ENCODE peak calls at places on chromosomes 7 and 10, in eight cellular contexts. H, B, Q, O, S, M, K and C are unnamed samples.

GRCh38 chr10:127296696-127297095 is 100.3 kb upstream of the INSYN2A start:
- DNase-seq in O (no peak), K (no peak), Q (no peak), B (no peak), S (no peak), H (no peak), M (no peak), C (no peak)

GRCh38 chr10:20372748-20373147 is 524.4 kb downstream of the NEBL start:
- DNase-seq in H (no peak), O (no peak), M (no peak), K (no peak), S (no peak), Q (no peak), B (no peak), C (no peak)

GRCh38 chr10:80471715-80472233 is 17.7 kb downstream of the TSPAN14 start:
- DNase-seq in Q (no peak), S (no peak), O (no peak), K (no peak), M (no peak), B (no peak), H (no peak), C (no peak)

GRCh38 chr10:74150151-74151056 is at the start of gene AP3M1:
- DNase-seq in B (no peak), K (peak), S (peak), M (peak), O (peak), H (peak), Q (peak), C (peak)

GRCh38 chr7:144050093-144050492 is 1.3 kb downstream of the OR2A5 start:
- DNase-seq in K (no peak), H (no peak), B (no peak), O (no peak), Q (no peak), S (no peak), M (no peak), C (peak)

GRCh38 chr7:67105382-67105781 is 108.7 kb downstream of the TYW1 start:
- DNase-seq in M (no peak), S (no peak), H (no peak), Q (no peak), K (no peak), O (no peak), B (no peak), C (no peak)

GRCh38 chr7:90999989-91000979 is 263.9 kb upstream of the FZD1 start:
- DNase-seq in B (peak), O (no peak), H (no peak), K (no peak), M (no peak), Q (no peak), S (no peak), C (no peak)

GRCh38 chr7:106285801-106286492 is 1.2 kb upstream of the NAMPT start:
- DNase-seq in B (no peak), H (no peak), M (no peak), Q (no peak), S (no peak), O (peak), K (no peak), C (no peak)

GRCh38 chr7:100159099-100159623 is 638 bp upstream of the TRAPPC14 start:
- DNase-seq in S (no peak), B (no peak), K (no peak), Q (no peak), H (no peak), M (no peak), O (no peak), C (no peak)

GRCh38 chr10:100327007-100327700 is 2.9 kb downstream of the PKD2L1 start:
- DNase-seq in M (no peak), O (no peak), S (no peak), B (no peak), Q (no peak), H (no peak), K (no peak), C (no peak)

GRCh38 chr7:44194069-44194468 is 4.8 kb upstream of the GCK start:
- DNase-seq in S (no peak), B (no peak), M (no peak), O (no peak), H (no peak), K (no peak), Q (no peak), C (no peak)

GRCh38 chr10:100806356-100806645 is 60.9 kb downstream of the PAX2 start:
- DNase-seq in M (no peak), S (no peak), K (no peak), Q (no peak), B (peak), O (no peak), H (no peak), C (no peak)

GRCh38 chr7:45979275-45980180 is 58.5 kb upstream of the IGFBP3 start:
- DNase-seq in Q (no peak), S (no peak), K (no peak), H (no peak), O (no peak), B (no peak), M (no peak), C (no peak)

GRCh38 chr7:104299323-104299722 is 29.1 kb upstream of the LHFPL3 start:
- DNase-seq in Q (no peak), K (no peak), H (no peak), B (no peak), M (no peak), O (peak), S (no peak), C (peak)

GRCh38 chr10:95397747-95398146 is 106.9 kb upstream of the PDLIM1 start:
- DNase-seq in H (no peak), S (no peak), K (no peak), O (no peak), B (no peak), Q (no peak), M (no peak), C (no peak)

GRCh38 chr10:110149259-110149658 is 58.1 kb upstream of the MXI1 start:
- DNase-seq in K (no peak), S (no peak), B (no peak), H (no peak), Q (no peak), O (no peak), M (no peak), C (no peak)

GRCh38 chr10:1398626-1399410 is 338.5 kb downstream of the ADARB2 start:
- DNase-seq in O (no peak), H (no peak), Q (no peak), B (no peak), M (no peak), S (peak), K (no peak), C (no peak)

GRCh38 chr10:83922246-83922860 is 217.0 kb upstream of the GHITM start:
- DNase-seq in B (no peak), Q (no peak), H (no peak), M (no peak), O (no peak), S (no peak), K (no peak), C (no peak)

GRCh38 chr10:43949351-43949750 is 300.7 kb upstream of the ZNF32 start:
- DNase-seq in K (no peak), H (no peak), O (no peak), S (no peak), B (no peak), M (no peak), Q (no peak), C (no peak)

GRCh38 chr10:28256776-28257175 is 46.1 kb downstream of the MPP7 start:
- DNase-seq in M (no peak), B (no peak), H (no peak), O (no peak), K (no peak), S (no peak), Q (no peak), C (no peak)

GRCh38 chr7:26153823-26154783 is 2.1 kb downstream of the NFE2L3 start:
- DNase-seq in K (no peak), H (no peak), M (no peak), B (peak), O (peak), S (no peak), Q (peak), C (no peak)

GRCh38 chr10:89389254-89389653 is 3.2 kb upstream of the IFIT1 start:
- DNase-seq in H (no peak), O (no peak), K (no peak), S (no peak), M (no peak), Q (no peak), B (no peak), C (no peak)

GRCh38 chr7:117809958-117810357 is 63.3 kb downstream of the CTTNBP2 start:
- DNase-seq in M (no peak), B (no peak), S (no peak), H (no peak), Q (peak), K (no peak), O (no peak), C (no peak)

GRCh38 chr7:80481196-80481884 is 30.5 kb downstream of the GNAT3 start:
- DNase-seq in S (no peak), Q (no peak), M (no peak), K (no peak), B (no peak), O (no peak), H (no peak), C (peak)

GRCh38 chr10:24889636-24890035 is 62.8 kb downstream of the PRTFDC1 start:
- DNase-seq in O (no peak), K (no peak), Q (no peak), H (no peak), S (no peak), M (no peak), B (no peak), C (no peak)

GRCh38 chr7:148665211-148665610 is 33.5 kb upstream of the CUL1 start:
- DNase-seq in M (no peak), H (no peak), Q (no peak), B (no peak), O (no peak), S (no peak), K (no peak), C (no peak)

GRCh38 chr10:68812420-68812819 is 14.9 kb upstream of the STOX1 start:
- DNase-seq in O (no peak), B (no peak), K (no peak), H (no peak), M (no peak), S (no peak), Q (no peak), C (no peak)

GRCh38 chr7:106480161-106480579 is 180.8 kb downstream of the CCDC71L start:
- DNase-seq in Q (no peak), B (no peak), H (no peak), S (no peak), O (no peak), K (no peak), M (no peak), C (no peak)

DNA sequence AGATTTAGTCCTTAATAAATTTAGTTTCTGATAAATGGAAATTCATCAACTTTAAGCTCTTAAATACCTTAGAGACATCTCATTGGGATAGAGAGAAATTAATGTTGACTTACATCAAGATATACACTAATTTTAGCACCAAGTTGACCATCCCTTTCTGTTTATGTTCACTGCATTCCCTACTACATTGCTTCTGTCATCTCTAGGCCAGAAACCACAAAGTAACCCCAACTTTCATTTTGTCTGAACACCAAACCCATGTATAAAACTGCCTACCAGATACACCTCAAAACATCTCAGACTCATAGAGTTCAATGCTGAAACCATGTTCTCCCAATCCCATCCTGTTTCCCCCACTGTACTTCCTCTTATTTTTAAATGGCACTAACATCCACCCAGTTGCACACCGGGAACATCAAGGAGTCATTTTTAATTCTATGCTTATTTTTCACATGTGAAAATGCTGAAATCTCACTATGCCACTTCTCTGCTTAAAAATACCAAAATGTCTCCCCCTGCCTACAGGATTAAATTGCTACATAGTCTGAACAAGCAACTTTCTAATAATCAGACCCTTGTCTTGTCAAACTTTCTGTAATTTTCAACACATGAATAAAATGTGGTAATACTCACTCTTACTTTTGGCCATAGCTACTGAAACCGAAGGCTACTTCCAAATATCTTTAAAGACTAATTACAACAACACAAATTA is 201.6 kb downstream of the SEMA3D start:
- DNase-seq in M (no peak), O (no peak), Q (no peak), K (no peak), B (no peak), H (no peak), S (no peak), C (no peak)
- TF ChIP-seq CTCF in M (peak), O (no peak), Q (no peak), K (no peak), B (no peak), H (no peak), S (no peak), C (peak)

DNA sequence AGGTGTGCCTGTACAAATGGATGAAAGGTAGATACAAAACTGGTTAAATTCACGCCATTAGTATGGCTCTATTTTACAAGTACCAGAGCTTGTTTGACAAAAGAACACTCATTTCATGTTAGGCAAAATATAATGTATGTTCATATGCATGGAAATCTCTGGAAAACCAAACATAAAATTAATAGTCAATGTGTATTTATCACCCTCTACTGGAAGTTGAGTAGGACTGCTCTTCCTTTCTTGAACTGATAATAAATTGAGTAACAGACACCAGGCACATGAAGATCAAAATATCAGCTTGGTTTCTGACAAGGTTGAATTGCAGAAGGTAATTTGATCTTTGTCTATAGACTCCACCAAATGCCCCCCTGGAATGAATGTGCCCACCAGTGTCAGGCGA is 19.8 kb upstream of the AKR1B1 start:
- DNase-seq in O (no peak), K (no peak), S (no peak), H (no peak), M (no peak), B (no peak), Q (no peak), C (no peak)
- TF ChIP-seq CTCF in O (no peak), K (no peak), S (no peak), H (no peak), M (peak), B (no peak), Q (no peak), C (peak)

GRCh38 chr10:114519306-114519669 is 115.0 kb upstream of the AFAP1L2 start:
- DNase-seq in M (no peak), Q (peak), O (peak), S (no peak), H (peak), B (no peak), K (peak), C (peak)

GRCh38 chr10:114519756-114520288 is 115.5 kb upstream of the AFAP1L2 start:
- DNase-seq in Q (no peak), M (no peak), B (no peak), O (peak), K (no peak), S (no peak), H (no peak), C (no peak)

GRCh38 chr10:114515515-114515914 is 111.2 kb upstream of the AFAP1L2 start:
- DNase-seq in Q (no peak), K (no peak), H (no peak), B (no peak), O (no peak), S (no peak), M (no peak), C (no peak)

GRCh38 chr10:114518401-114519305 is 114.4 kb upstream of the AFAP1L2 start:
- DNase-seq in B (no peak), Q (no peak), M (peak), O (peak), S (no peak), H (no peak), K (no peak), C (no peak)

DNA sequence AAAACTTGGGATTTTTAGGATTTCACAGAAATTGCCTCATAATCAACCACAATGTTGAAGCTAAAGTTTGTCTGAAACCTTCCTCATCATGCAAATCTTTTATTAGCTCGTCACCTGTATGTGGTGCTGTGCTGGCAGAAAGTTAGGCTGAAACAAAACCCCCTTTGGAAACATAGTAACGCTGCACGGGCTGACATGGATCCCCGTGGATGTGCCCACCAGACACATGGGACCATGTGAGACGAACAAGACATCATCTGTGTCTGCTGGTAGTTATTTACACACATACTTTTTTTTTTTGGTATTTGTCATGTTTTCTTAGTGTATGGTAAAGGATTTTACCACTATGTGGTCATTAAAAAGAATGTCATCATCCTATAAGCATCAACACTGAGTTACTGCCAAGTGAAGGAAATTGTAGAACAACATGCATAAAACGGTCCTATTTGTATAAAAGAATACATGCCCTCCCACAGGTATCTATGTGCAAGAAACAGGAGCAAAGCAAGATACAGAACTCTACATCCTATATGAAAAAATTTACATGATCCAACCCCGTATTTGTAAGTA is 113.5 kb upstream of the AFAP1L2 start:
- DNase-seq in S (no peak), B (no peak), O (no peak), H (no peak), M (no peak), K (no peak), Q (no peak), C (no peak)
- TF ChIP-seq CTCF in S (no peak), B (no peak), O (no peak), H (no peak), M (no peak), K (no peak), Q (no peak), C (no peak)

DNA sequence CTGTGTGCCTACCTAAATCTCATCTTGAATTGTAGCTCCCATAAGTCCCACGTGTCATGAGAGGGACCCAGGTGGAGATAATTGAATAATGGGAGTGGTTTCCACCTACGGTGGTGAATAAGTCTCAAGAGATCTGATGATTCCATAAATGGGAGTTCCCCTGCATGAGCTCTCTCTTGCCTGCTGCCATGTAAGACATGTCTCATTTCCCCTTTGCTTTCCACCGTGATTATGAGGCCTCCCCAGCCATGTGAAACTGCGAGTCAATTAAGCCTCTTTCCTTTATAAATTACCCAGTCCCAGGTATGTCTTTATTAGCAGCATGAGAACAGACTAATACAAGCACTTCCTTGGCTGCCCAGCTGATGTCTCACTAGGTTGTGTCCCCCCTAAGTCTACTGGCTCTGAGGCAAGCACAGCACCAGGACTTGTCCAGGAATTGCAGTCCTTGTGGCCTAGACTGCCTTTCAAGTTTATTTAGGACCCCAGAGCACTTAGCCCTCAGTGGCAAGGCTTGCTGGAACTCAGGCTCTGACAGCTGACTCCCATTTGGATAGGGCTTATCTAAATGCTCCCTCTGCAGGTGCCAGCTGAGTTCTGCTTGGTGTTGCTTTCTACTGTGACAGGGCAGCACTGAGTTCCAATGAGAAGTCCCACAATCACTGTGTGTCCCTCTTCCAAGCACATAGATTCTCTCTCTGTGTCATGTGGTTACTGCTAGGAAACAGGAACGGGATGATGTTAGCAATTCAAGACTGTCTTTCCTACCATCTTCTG is 59.0 kb upstream of the TAS2R16 start:
- DNase-seq in Q (peak), H (no peak), O (no peak), S (peak), B (no peak), K (no peak), M (no peak), C (no peak)
- TF ChIP-seq CTCF in Q (no peak), H (no peak), O (no peak), S (no peak), B (no peak), K (no peak), M (no peak), C (peak)

GRCh38 chr10:46326971-46327370 is 40.2 kb downstream of the ANTXRL start:
- DNase-seq in M (no peak), Q (no peak), O (no peak), H (no peak), S (no peak), B (no peak), K (no peak), C (no peak)

GRCh38 chr10:46323176-46323575 is 36.4 kb downstream of the ANTXRL start:
- DNase-seq in Q (no peak), B (no peak), M (no peak), K (no peak), O (no peak), S (no peak), H (no peak), C (no peak)

GRCh38 chr10:46326066-46326465 is 39.3 kb downstream of the ANTXRL start:
- DNase-seq in Q (no peak), K (no peak), O (no peak), B (no peak), M (no peak), S (no peak), H (no peak), C (no peak)

GRCh38 chr10:46327685-46328084 is 40.9 kb downstream of the ANTXRL start:
- DNase-seq in S (no peak), K (no peak), O (no peak), M (no peak), B (no peak), H (no peak), Q (no peak), C (no peak)

DNA sequence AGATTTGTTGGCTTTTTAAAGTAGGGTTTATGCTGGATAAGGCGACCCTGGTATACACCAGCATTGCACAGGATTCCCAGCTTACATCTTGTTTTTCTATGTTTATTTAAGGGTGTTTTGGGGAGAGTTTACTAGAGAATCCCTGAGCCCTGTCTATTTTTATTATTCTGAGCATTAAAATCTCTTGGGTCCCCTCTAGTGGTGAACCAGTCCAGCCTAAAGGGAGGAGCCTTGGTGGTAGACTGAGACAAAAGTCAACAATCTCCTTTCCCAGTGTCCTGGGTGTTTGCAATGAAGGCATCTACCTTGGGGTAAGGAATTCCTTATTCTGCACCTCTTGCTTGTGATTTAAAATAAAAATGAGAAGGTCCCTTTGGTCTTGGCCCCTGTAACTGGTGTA is 38.2 kb downstream of the ANTXRL start:
- DNase-seq in S (no peak), M (no peak), B (no peak), O (no peak), K (no peak), Q (no peak), H (no peak), C (no peak)
- TF ChIP-seq CTCF in S (no peak), M (peak), B (peak), O (no peak), K (no peak), Q (no peak), H (peak), C (peak)